ENCODE peak calls at places on chromosomes 5 and 9, in nine cellular contexts. B is pancreas, O is left ventricle myocardium inferior, T is K562, H is lower lobe of right lung, K is cardiac muscle cell, C is tibial artery, X is testis, V is heart left ventricle. Y is an unnamed sample. For H3K4me1, the result is how much of the 10 kb centered on the place peaks cover.

GRCh38 chr5:119273391-119273839 is 82.4 kb upstream of the TNFAIP8 start:
- DNase-seq in O (peak), T (no peak), B (no peak), C (no peak), H (peak), V (no peak), K (no peak), X (no peak), Y (peak)

GRCh38 chr9:121261107-121261460 is 6.9 kb upstream of the GSN start:
- DNase-seq in B (no peak), T (no peak), K (no peak), V (no peak), C (no peak), H (no peak), X (no peak), O (no peak), Y (no peak)

GRCh38 chr9:76658510-76659231 is 105.6 kb upstream of the PCA3 start:
- DNase-seq in X (no peak), K (peak), B (no peak), H (no peak), O (no peak), V (no peak), C (no peak), T (peak), Y (no peak)

GRCh38 chr5:132389453-132390286 is 20.2 kb downstream of the SLC22A5 start:
- DNase-seq in K (no peak), H (no peak), O (no peak), V (no peak), X (no peak), B (no peak), T (no peak), C (peak), Y (no peak)

GRCh38 chr5:167850901-167851300 is 440.5 kb upstream of the WWC1 start:
- DNase-seq in K (no peak), X (no peak), H (no peak), O (no peak), T (no peak), C (no peak), B (no peak), V (no peak), Y (no peak)

GRCh38 chr9:86977205-86977835 is 30.0 kb upstream of the GAS1 start:
- DNase-seq in T (no peak), K (no peak), B (no peak), H (no peak), V (no peak), O (no peak), X (no peak), C (no peak), Y (no peak)

GRCh38 chr9:4262735-4263141 is 37.1 kb downstream of the GLIS3 start:
- DNase-seq in V (no peak), H (no peak), X (no peak), O (no peak), B (no peak), T (no peak), K (no peak), C (no peak), Y (no peak)

GRCh38 chr5:119318256-119318914 is 37.4 kb upstream of the TNFAIP8 start:
- DNase-seq in C (no peak), X (no peak), H (no peak), K (no peak), O (no peak), B (no peak), V (no peak), T (no peak), Y (no peak)

GRCh38 chr5:126274819-126275218 is 148.4 kb upstream of the GRAMD2B start:
- DNase-seq in X (no peak), O (no peak), C (no peak), H (no peak), V (no peak), K (no peak), B (no peak), T (no peak), Y (no peak)

GRCh38 chr5:142902188-142902965 is 132.2 kb downstream of the ARHGAP26 start:
- DNase-seq in K (no peak), O (no peak), C (no peak), B (no peak), V (peak), T (no peak), H (no peak), X (no peak), Y (no peak)

GRCh38 chr5:32277782-32278181 is 35.0 kb downstream of the MTMR12 start:
- DNase-seq in K (no peak), X (no peak), O (no peak), T (no peak), C (no peak), V (no peak), H (no peak), B (no peak), Y (no peak)

GRCh38 chr5:32278403-32278802 is 34.3 kb downstream of the MTMR12 start:
- DNase-seq in T (no peak), C (no peak), X (no peak), H (no peak), K (no peak), O (no peak), V (no peak), B (no peak), Y (no peak)

GRCh38 chr5:32274548-32275420 is 38.0 kb downstream of the MTMR12 start:
- DNase-seq in V (peak), H (no peak), B (no peak), T (no peak), C (no peak), X (no peak), O (no peak), K (no peak), Y (no peak)

GRCh38 chr5:32275421-32275765 is 37.3 kb downstream of the MTMR12 start:
- DNase-seq in B (no peak), H (no peak), T (no peak), V (no peak), O (no peak), C (no peak), X (no peak), K (no peak), Y (no peak)

GRCh38 chr5:32276173-32276853 is 36.4 kb downstream of the MTMR12 start:
- DNase-seq in K (peak), C (no peak), X (no peak), T (no peak), O (no peak), H (no peak), B (no peak), V (no peak), Y (no peak)
- H3K4me1 ChIP-seq in K (under half), C (under half), X (under half), T (under half), O (half or more), H (under half), B (under half), V (half or more), Y (under half)

DNA sequence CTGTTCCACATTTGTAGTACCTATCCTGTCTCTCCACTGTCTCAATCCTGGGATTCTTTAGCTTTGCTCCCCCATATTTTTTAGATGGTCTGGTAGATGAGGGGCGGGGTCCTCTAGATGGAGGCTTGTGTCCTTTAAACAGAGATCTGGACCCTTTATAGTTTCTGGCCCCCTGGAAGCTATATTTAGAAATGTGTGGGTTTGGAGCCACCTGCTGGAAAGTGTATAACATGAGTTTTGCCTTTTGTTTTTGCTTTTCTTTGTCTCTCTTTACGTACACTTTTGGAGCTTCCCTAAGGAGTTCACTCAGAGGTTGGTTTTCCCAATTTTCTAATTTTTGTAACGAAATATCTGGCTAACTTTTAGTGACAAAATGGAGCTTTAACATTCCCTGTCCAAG is 110.7 kb downstream of the CFAP95 start:
- DNase-seq in C (no peak), K (no peak), O (no peak), V (no peak), B (no peak), T (no peak), X (no peak), H (no peak), Y (no peak)
- TF ChIP-seq CTCF in C (no peak), K (peak), O (no peak), V (no peak), B (no peak), T (peak), X (no peak), H (no peak), Y (no peak)

GRCh38 chr5:60446917-60447316 is 253.0 kb downstream of the DEPDC1B start:
- DNase-seq in O (no peak), B (no peak), V (no peak), K (no peak), C (no peak), T (no peak), X (no peak), H (no peak), Y (no peak)
- H3K27ac ChIP-seq in O (no peak), B (no peak), V (no peak), K (no peak), C (no peak), T (no peak), X (no peak), H (no peak), Y (no peak)

GRCh38 chr5:140186155-140186753 is 11.3 kb downstream of the CYSTM1 start:
- DNase-seq in V (no peak), O (no peak), K (no peak), B (no peak), C (no peak), T (no peak), H (no peak), X (no peak), Y (no peak)
- H3K4me1 ChIP-seq in V (half or more), O (half or more), K (under half), B (under half), C (under half), T (half or more), H (under half), X (under half), Y (under half)

DNA sequence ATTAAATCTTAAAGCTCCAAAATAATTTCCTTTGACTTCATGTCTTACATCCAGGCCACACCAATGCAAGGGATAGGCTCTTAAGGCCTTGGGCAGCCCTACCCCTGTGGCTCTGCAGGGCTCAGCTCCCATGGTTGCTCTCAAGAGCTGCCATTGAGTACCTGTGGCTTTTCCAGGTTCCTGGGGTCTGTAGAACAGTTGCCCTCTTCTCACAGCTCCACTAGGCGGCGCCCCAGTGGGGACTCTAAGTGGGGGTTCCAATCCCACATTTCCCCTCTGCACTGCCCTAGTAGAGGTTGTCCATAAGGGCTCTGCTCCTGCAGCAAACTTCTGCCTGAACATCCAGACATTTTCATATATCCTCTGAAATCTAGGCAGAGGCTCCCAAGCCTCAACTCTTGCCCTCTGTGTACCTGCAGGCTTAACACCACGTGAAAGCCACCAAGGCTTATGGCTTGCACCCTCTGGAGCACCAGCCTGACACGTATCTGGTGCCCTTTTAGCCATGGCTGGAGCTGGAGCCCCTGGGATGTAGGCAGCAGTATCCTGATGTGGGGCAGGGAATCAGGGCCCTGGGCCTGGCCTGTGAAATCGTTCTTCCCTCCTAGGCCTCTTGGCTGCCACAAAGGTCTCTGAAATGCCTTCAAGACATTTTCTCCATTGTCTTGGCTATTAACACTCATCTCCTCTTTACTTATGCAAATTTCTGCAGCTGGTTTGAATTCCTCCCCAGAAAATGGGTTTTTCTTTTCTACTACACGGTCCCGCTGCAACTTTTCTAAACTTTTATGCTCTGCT is 185.1 kb downstream of the SMARCA2 start:
- DNase-seq in B (no peak), T (no peak), V (no peak), H (no peak), O (no peak), K (no peak), X (no peak), C (no peak), Y (no peak)
- TF ChIP-seq CTCF in B (no peak), T (no peak), V (no peak), H (no peak), O (no peak), K (no peak), X (no peak), C (no peak), Y (peak)

GRCh38 chr9:95077053-95077765 is 240.3 kb downstream of the FANCC start:
- DNase-seq in X (no peak), K (no peak), H (no peak), V (no peak), O (no peak), B (no peak), T (no peak), C (peak), Y (peak)
- H3K27ac ChIP-seq in X (peak), K (no peak), H (peak), V (peak), O (peak), B (peak), T (no peak), C (peak), Y (peak)